ENCODE peak calls at places on chromosomes 7 and 10, in four cellular contexts. One of them, this sample, is unnamed.

GRCh38 chr10:79454259-79454658 is 8.8 kb upstream of the ZCCHC24 start:
- DNase-seq in spleen: no peak
- DNase-seq in fibroblast of pulmonary artery: peak
- DNase-seq in A549: no peak
- DNase-seq in this sample: peak

GRCh38 chr10:100829103-100829870 is 83.5 kb upstream of the SLF2 start:
- DNase-seq in spleen: no peak
- DNase-seq in A549: peak
- DNase-seq in fibroblast of pulmonary artery: no peak
- DNase-seq in this sample: peak

GRCh38 chr10:70458329-70459060 is 17.0 kb upstream of the NODAL start:
- DNase-seq in spleen: peak
- DNase-seq in A549: no peak
- DNase-seq in fibroblast of pulmonary artery: peak
- DNase-seq in this sample: peak

GRCh38 chr7:2143450-2143849 is 89.3 kb downstream of the MAD1L1 start:
- DNase-seq in spleen: no peak
- DNase-seq in A549: no peak
- DNase-seq in fibroblast of pulmonary artery: no peak
- DNase-seq in this sample: no peak

GRCh38 chr10:101219137-101219945 is 9.9 kb downstream of the LBX1 start:
- DNase-seq in A549: no peak
- DNase-seq in spleen: no peak
- DNase-seq in fibroblast of pulmonary artery: no peak
- DNase-seq in this sample: no peak

GRCh38 chr10:127485153-127485857 is 63.8 kb upstream of the NPS start:
- DNase-seq in spleen: no peak
- DNase-seq in fibroblast of pulmonary artery: peak
- DNase-seq in A549: peak
- DNase-seq in this sample: peak

GRCh38 chr7:40717242-40717641 is 582.4 kb downstream of the SUGCT start:
- DNase-seq in A549: peak
- DNase-seq in fibroblast of pulmonary artery: peak
- DNase-seq in spleen: no peak
- DNase-seq in this sample: peak

GRCh38 chr10:75209325-75210192 is 1.0 kb upstream of the VDAC2 start:
- DNase-seq in fibroblast of pulmonary artery: peak
- DNase-seq in A549: no peak
- DNase-seq in spleen: peak
- DNase-seq in this sample: peak

GRCh38 chr7:128304212-128304611 is 39.5 kb downstream of the RBM28 start:
- DNase-seq in A549: no peak
- DNase-seq in spleen: no peak
- DNase-seq in fibroblast of pulmonary artery: no peak
- DNase-seq in this sample: peak

GRCh38 chr10:88979153-88979562 is 11.4 kb upstream of the FAS start:
- DNase-seq in fibroblast of pulmonary artery: peak
- DNase-seq in spleen: no peak
- DNase-seq in A549: no peak
- DNase-seq in this sample: peak

GRCh38 chr7:116212859-116213258 is 2.5 kb downstream of the TES start:
- DNase-seq in fibroblast of pulmonary artery: peak
- DNase-seq in A549: no peak
- DNase-seq in spleen: no peak
- DNase-seq in this sample: no peak

GRCh38 chr10:133162910-133163856 is 3.2 kb downstream of the KNDC1 start:
- DNase-seq in spleen: no peak
- DNase-seq in A549: no peak
- DNase-seq in fibroblast of pulmonary artery: no peak
- DNase-seq in this sample: no peak

GRCh38 chr10:56622335-56622973 is 261.4 kb upstream of the ZWINT start:
- DNase-seq in spleen: no peak
- DNase-seq in A549: no peak
- DNase-seq in fibroblast of pulmonary artery: peak
- DNase-seq in this sample: no peak

GRCh38 chr7:22793593-22794462 is 28.8 kb downstream of the TOMM7 start:
- DNase-seq in fibroblast of pulmonary artery: no peak
- DNase-seq in A549: no peak
- DNase-seq in spleen: no peak
- DNase-seq in this sample: no peak

GRCh38 chr10:47261121-47261520 is 38.9 kb upstream of the GDF10 start:
- DNase-seq in spleen: peak
- DNase-seq in fibroblast of pulmonary artery: no peak
- DNase-seq in A549: no peak
- DNase-seq in this sample: no peak

GRCh38 chr7:66682350-66683093 is 53.8 kb downstream of the KCTD7 start:
- DNase-seq in A549: peak
- DNase-seq in fibroblast of pulmonary artery: peak
- DNase-seq in spleen: no peak
- DNase-seq in this sample: peak

GRCh38 chr10:93098816-93099215 is 25.1 kb downstream of the CYP26A1 start:
- DNase-seq in A549: no peak
- DNase-seq in fibroblast of pulmonary artery: no peak
- DNase-seq in spleen: no peak
- DNase-seq in this sample: no peak

GRCh38 chr7:124992881-124993562 is 63.4 kb upstream of the POT1 start:
- DNase-seq in fibroblast of pulmonary artery: peak
- DNase-seq in A549: peak
- DNase-seq in spleen: no peak
- DNase-seq in this sample: no peak

GRCh38 chr7:135714534-135715009 is 13.4 kb downstream of the SLC13A4 start:
- DNase-seq in A549: peak
- DNase-seq in fibroblast of pulmonary artery: peak
- DNase-seq in spleen: no peak
- DNase-seq in this sample: peak

GRCh38 chr10:5977471-5978370 is at the start of gene IL15RA:
- DNase-seq in A549: peak
- DNase-seq in fibroblast of pulmonary artery: peak
- DNase-seq in spleen: peak
- DNase-seq in this sample: peak

GRCh38 chr10:35501923-35502322 is 103.2 kb upstream of the GJD4 start:
- DNase-seq in spleen: no peak
- DNase-seq in A549: no peak
- DNase-seq in fibroblast of pulmonary artery: no peak
- DNase-seq in this sample: no peak
- TF ChIP-seq CTCF in spleen: no peak
- TF ChIP-seq CTCF in A549: peak
- TF ChIP-seq CTCF in fibroblast of pulmonary artery: peak
- TF ChIP-seq CTCF in this sample: no peak

DNA sequence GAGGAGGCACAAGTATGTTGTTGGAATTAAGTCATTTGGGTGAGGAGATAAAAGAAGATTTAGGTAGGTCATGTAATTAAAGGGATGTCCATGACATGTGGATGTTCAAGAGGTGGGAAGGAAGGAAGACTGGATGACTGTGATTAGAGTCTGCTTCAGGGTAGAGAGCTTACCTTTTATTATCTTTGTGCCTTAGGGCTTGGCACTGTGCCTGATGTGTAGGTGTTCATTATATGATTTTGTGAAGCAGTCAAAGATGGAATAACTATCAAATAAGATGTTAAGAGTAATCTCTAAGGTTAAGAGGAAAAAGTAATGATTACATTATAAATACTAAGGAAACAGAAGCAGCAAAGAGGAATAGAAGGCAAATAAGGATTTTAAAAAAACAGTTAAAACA is 97.8 kb downstream of the CDK14 start:
- DNase-seq in fibroblast of pulmonary artery: no peak
- DNase-seq in A549: no peak
- DNase-seq in spleen: no peak
- DNase-seq in this sample: no peak
- TF ChIP-seq CTCF in fibroblast of pulmonary artery: no peak
- TF ChIP-seq CTCF in A549: no peak
- TF ChIP-seq CTCF in spleen: no peak
- TF ChIP-seq CTCF in this sample: no peak

GRCh38 chr7:134357486-134357885 is 40.8 kb upstream of the SLC35B4 start:
- DNase-seq in A549: no peak
- DNase-seq in spleen: no peak
- DNase-seq in fibroblast of pulmonary artery: no peak
- DNase-seq in this sample: no peak
- TF ChIP-seq CTCF in A549: no peak
- TF ChIP-seq CTCF in spleen: no peak
- TF ChIP-seq CTCF in fibroblast of pulmonary artery: peak
- TF ChIP-seq CTCF in this sample: peak

GRCh38 chr7:86818903-86819302 is 175.2 kb downstream of the GRM3 start:
- DNase-seq in spleen: no peak
- DNase-seq in A549: no peak
- DNase-seq in fibroblast of pulmonary artery: no peak
- DNase-seq in this sample: no peak
- TF ChIP-seq CTCF in spleen: no peak
- TF ChIP-seq CTCF in A549: no peak
- TF ChIP-seq CTCF in fibroblast of pulmonary artery: no peak
- TF ChIP-seq CTCF in this sample: no peak

GRCh38 chr7:142905759-142906158 is 20.2 kb upstream of the TRPV6 start:
- DNase-seq in A549: no peak
- DNase-seq in spleen: no peak
- DNase-seq in fibroblast of pulmonary artery: no peak
- DNase-seq in this sample: no peak

GRCh38 chr7:142908290-142908689 is 22.7 kb upstream of the TRPV6 start:
- DNase-seq in A549: no peak
- DNase-seq in fibroblast of pulmonary artery: no peak
- DNase-seq in spleen: no peak
- DNase-seq in this sample: no peak

GRCh38 chr7:142909921-142910521 is 23.5 kb downstream of the TRPV5 start:
- DNase-seq in fibroblast of pulmonary artery: no peak
- DNase-seq in spleen: no peak
- DNase-seq in A549: no peak
- DNase-seq in this sample: no peak

GRCh38 chr7:142906643-142907042 is 21.1 kb upstream of the TRPV6 start:
- DNase-seq in spleen: no peak
- DNase-seq in fibroblast of pulmonary artery: no peak
- DNase-seq in A549: no peak
- DNase-seq in this sample: no peak

DNA sequence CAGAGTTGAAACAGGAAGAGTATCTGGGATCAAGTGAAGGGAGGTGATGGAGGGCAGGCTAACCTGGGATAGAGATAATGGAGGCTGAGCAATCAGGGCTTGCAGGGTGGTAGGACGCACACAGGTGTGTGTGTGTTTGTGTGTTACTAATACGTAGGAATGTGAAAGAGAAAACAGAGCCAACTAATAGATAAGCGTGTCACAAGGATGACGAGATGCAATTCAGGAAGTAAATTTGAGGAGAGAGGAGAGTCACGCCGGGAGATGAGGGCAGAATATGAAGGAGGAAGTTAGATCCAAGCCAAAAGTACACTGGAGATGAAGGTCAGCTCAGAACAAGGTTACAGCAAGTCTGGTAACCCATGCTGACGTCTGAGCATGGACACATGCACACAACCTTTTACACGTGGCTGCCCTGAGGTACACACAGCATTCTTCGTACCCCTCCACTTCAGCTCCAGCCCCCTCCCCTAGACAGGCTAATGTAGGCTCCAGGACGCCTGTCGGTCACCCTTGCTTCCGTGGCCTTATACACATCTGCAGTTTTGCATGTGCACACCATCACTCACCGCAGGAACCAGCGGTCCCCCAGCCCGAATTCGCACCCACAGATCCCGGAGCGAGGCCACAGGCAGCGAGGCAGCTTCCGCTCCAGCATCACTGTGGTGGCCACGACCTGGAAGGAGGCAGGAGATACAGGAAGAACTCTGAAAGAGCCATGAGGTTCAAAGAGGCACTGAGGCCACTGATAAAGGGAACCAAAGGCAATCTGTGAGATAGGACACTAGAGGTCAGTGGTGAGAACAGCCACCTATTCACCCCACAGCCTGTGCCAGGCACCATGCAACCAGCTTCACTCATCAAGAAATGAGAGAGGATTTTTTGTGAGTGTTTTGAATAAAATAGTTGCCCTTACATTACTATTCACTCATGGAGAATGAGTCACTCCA is 23.7 kb upstream of the TRPV6 start:
- DNase-seq in spleen: no peak
- DNase-seq in A549: peak
- DNase-seq in fibroblast of pulmonary artery: no peak
- DNase-seq in this sample: no peak
- TF ChIP-seq CTCF in spleen: no peak
- TF ChIP-seq CTCF in A549: peak
- TF ChIP-seq CTCF in fibroblast of pulmonary artery: peak
- TF ChIP-seq CTCF in this sample: peak

DNA sequence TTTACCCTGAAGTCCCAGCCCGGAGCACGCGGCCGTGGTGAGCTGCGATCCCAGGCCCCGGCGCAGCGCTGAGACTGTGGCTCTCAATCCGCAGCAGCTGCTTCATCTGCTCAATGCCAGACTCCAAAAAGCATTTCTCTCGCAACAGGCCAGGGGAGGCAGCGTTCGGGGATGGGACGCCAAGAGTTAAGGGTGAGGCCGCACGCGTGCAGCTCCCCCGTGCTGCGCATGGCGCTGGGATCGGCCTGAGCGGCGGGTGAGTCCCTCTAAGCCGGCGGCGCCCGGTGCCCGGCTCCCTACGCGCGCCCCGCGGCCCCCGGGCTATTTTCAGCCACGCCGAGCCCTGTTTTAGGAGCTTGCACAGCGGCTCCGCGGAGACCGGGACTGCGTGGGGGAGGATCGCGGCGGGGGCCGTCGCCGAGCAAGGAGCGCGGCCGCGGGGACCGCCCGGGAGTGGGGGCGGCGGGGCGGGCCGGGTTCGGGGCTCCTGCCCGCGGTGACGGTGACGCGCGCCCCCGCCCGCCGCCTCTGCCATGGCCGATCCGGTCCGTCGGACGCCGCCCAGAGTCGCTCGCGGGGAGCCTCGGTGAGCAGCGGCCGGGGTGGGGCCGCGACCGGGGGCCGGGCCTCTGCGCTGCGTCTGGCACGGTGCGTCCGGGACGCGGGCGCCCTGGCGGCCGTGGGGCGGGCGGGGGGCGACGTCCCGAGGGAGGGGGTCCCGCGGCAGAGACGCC is 29.4 kb upstream of the JAKMIP3 start:
- DNase-seq in spleen: peak
- DNase-seq in fibroblast of pulmonary artery: peak
- DNase-seq in A549: peak
- DNase-seq in this sample: no peak
- TF ChIP-seq CTCF in spleen: no peak
- TF ChIP-seq CTCF in fibroblast of pulmonary artery: no peak
- TF ChIP-seq CTCF in A549: no peak
- TF ChIP-seq CTCF in this sample: no peak

GRCh38 chr7:100190059-100190711 is 12.5 kb downstream of the STAG3 start:
- DNase-seq in A549: peak
- DNase-seq in spleen: no peak
- DNase-seq in fibroblast of pulmonary artery: peak
- DNase-seq in this sample: peak
- TF ChIP-seq CTCF in A549: peak
- TF ChIP-seq CTCF in spleen: no peak
- TF ChIP-seq CTCF in fibroblast of pulmonary artery: peak
- TF ChIP-seq CTCF in this sample: peak

This sample was measured in foreskin fibroblast.